ENCODE peak calls at places on chromosomes 2 and 18, in nine cellular contexts. K is left lung, P is aorta, B is gastrocnemius medialis, H is GM12878, M is prostate gland, X is H9, E is right atrium auricular region, F is tibial artery. T is an unnamed sample.

GRCh38 chr2:71557321-71557720 is 104.0 kb downstream of the DYSF start:
- DNase-seq in K (no peak), P (peak; percentile 26), B (no peak), H (no peak), M (no peak), X (peak; percentile 53), E (no peak), F (no peak), T (no peak)

GRCh38 chr2:13681936-13682335 is 950.6 kb upstream of the LRATD1 start:
- DNase-seq in K (no peak), P (no peak), B (no peak), H (no peak), M (no peak), X (no peak), E (no peak), F (no peak), T (no peak)

GRCh38 chr2:46779447-46779941 is 136.1 kb downstream of the MCFD2 start:
- DNase-seq in K (no peak), P (no peak), B (no peak), H (no peak), M (peak; percentile 37), X (no peak), E (no peak), F (peak; percentile 59), T (no peak)

GRCh38 chr2:58614259-58614658 is 373.1 kb upstream of the FANCL start:
- DNase-seq in K (no peak), P (no peak), B (no peak), H (no peak), M (peak; percentile 8), X (no peak), E (no peak), F (no peak), T (no peak)

GRCh38 chr2:75525434-75526308 is 35.1 kb downstream of the EVA1A start:
- DNase-seq in K (no peak), P (no peak), B (no peak), H (no peak), M (no peak), X (no peak), E (no peak), F (no peak), T (no peak)

GRCh38 chr2:220051716-220052115 is 424.3 kb downstream of the SLC4A3 start:
- DNase-seq in K (no peak), P (no peak), B (no peak), H (no peak), M (no peak), X (no peak), E (no peak), F (no peak), T (no peak)

GRCh38 chr2:1278125-1278524 is 135.1 kb upstream of the TPO start:
- DNase-seq in K (no peak), P (no peak), B (no peak), H (no peak), M (no peak), X (no peak), E (no peak), F (no peak), T (no peak)

GRCh38 chr2:62145478-62146100 is 50.3 kb upstream of the B3GNT2 start:
- DNase-seq in K (no peak), P (no peak), B (no peak), H (peak; percentile 83), M (no peak), X (no peak), E (no peak), F (no peak), T (no peak)

GRCh38 chr2:33038799-33039198 is 92.0 kb downstream of the LTBP1 start:
- DNase-seq in K (no peak), P (no peak), B (no peak), H (no peak), M (no peak), X (no peak), E (no peak), F (no peak), T (no peak)

GRCh38 chr2:234368861-234369261 is 128.0 kb downstream of the ARL4C start:
- DNase-seq in K (peak; percentile 47), P (peak; percentile 56), B (peak; percentile 13), H (no peak), M (peak; percentile 93), X (no peak), E (no peak), F (no peak), T (no peak)

GRCh38 chr18:31185551-31185950 is 22.9 kb upstream of the DSC1 start:
- DNase-seq in K (no peak), P (no peak), B (no peak), H (no peak), M (peak; percentile 39), X (no peak), E (no peak), F (no peak), T (no peak)
- H3K4me1 ChIP-seq in K (no peaks in the 10 kb centered on the region), P (no peaks in the 10 kb centered on the region), B (no peaks in the 10 kb centered on the region), H (no peaks in the 10 kb centered on the region), M (no peaks in the 10 kb centered on the region), X (no peaks in the 10 kb centered on the region), E (no peaks in the 10 kb centered on the region), F (no peaks in the 10 kb centered on the region), T (no peaks in the 10 kb centered on the region)

DNA sequence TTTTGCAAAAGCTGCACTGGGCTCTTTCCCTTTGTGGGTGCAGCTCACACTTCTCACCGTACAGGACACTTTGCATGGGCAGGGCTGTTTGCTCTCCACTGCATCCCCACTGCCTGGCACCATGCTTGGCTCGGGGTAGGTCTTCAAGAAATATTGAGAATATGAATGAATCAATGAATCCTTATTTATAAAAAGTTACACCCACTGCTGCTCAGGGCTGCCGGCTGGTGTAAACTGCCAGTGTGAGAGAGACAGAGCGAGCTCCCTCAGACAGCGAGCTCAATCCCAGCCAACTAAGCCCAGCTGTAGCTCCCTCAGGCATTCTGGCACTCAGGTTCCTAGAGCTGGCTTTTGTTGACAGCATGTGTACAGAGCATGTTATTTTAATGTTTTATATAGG is 3.4 kb downstream of the TMEM185B start:
- DNase-seq in K (no peak), P (no peak), B (no peak), H (no peak), M (no peak), X (no peak), E (peak; percentile 38), F (no peak), T (no peak)
- H3K9me3 ChIP-seq in K (no peaks in the 10 kb centered on the region), P (no peaks in the 10 kb centered on the region), B (no peaks in the 10 kb centered on the region), H (no peaks in the 10 kb centered on the region), M (no peaks in the 10 kb centered on the region), X (peaks cover 4% of the 10 kb centered on the region), E (peaks cover 5% of the 10 kb centered on the region), F (no peaks in the 10 kb centered on the region), T (no peaks in the 10 kb centered on the region)

DNA sequence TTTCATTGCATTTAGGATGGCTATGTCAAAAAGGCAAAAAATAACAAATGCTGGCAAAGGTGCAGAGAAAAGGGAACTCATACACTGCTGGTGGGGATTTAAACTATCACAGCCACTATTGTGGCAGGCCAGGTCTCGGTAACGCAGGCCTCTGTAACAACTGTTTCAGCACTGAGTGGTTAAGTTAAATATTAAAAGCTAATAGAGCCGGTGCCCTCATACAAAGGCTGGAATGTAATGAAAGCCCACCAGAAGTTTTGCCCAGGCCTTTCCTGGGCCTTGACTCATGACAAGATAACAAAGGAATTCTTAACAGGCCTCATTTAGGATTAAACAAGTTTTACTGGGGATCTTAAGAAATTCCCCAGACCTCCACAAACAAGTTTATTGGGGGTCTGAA is 10.7 kb downstream of the MERTK start:
- DNase-seq in K (no peak), P (no peak), B (no peak), H (no peak), M (no peak), X (no peak), E (no peak), F (no peak), T (no peak)
- H3K4me1 ChIP-seq in K (peaks cover 72% of the 10 kb centered on the region), P (peaks cover 7% of the 10 kb centered on the region), B (peaks cover 10% of the 10 kb centered on the region), H (peaks cover 10% of the 10 kb centered on the region), M (peaks cover 20% of the 10 kb centered on the region), X (no peaks in the 10 kb centered on the region), E (no peaks in the 10 kb centered on the region), F (peaks cover 35% of the 10 kb centered on the region), T (peaks cover 30% of the 10 kb centered on the region)

DNA sequence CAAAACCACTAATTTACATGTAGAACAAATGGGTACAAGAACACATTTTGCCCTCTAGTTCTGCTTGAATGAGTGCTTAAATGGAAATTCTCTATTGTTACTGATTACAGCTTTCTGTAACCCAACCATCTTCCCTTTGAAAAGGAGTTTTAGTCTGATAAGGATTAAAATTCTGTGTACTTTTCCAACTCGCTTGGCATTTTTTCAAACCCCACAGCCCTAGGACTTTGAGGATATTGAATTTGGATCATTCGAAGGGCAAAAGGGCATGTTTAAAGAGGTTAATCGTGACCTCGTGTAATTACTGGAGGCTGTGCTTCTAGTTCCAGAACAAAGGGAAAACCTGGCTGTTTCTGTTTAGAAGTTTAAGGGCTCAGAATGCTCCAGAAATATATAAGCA is 432.3 kb downstream of the PID1 start:
- DNase-seq in K (no peak), P (no peak), B (no peak), H (no peak), M (no peak), X (no peak), E (no peak), F (no peak), T (no peak)
- H3K9me3 ChIP-seq in K (no peaks in the 10 kb centered on the region), P (no peaks in the 10 kb centered on the region), B (no peaks in the 10 kb centered on the region), H (no peaks in the 10 kb centered on the region), M (no peaks in the 10 kb centered on the region), X (no peaks in the 10 kb centered on the region), E (no peaks in the 10 kb centered on the region), F (no peaks in the 10 kb centered on the region), T (no peaks in the 10 kb centered on the region)